ENCODE peak calls at places on chromosomes 16 and 17, in ten cellular contexts. K, Z, J, L, U, T, I, X, M and S are unnamed samples.
A peak's percentile ranks its signal among the peaks of the same experiment; 100 is the strongest.

GRCh38 chr17:67605259-67605912 is 112.3 kb upstream of the NOL11 start:
- DNase-seq in M (peak; percentile 86), T (no peak), Z (no peak), L (peak; percentile 64), J (no peak), U (no peak), X (peak; percentile 17), I (no peak), K (no peak), S (no peak)

GRCh38 chr16:79602615-79603014 is 2.1 kb upstream of the MAF start:
- DNase-seq in U (no peak), J (no peak), Z (no peak), X (no peak), T (no peak), M (no peak), I (no peak), L (no peak), K (no peak), S (no peak)

GRCh38 chr17:81127526-81128177 is 37.7 kb upstream of the PVALEF start:
- DNase-seq in Z (no peak), I (no peak), J (no peak), K (no peak), T (no peak), X (no peak), L (no peak), U (no peak), M (no peak), S (no peak)

GRCh38 chr17:36703860-36704266 is 102.5 kb downstream of the MRM1 start:
- DNase-seq in Z (peak; percentile 33), I (no peak), T (no peak), J (no peak), M (peak; percentile 76), K (no peak), L (peak; percentile 24), X (peak; percentile 20), U (peak; percentile 88), S (no peak)

GRCh38 chr17:21524211-21524591 is 148.0 kb downstream of the KCNJ12 start:
- DNase-seq in I (no peak), X (peak; percentile 45), T (no peak), J (no peak), M (no peak), L (no peak), K (no peak), U (no peak), Z (no peak), S (no peak)

GRCh38 chr17:47866941-47867340 is 16.0 kb upstream of the SP6 start:
- DNase-seq in Z (no peak), X (peak; percentile 40), L (no peak), K (no peak), J (no peak), I (no peak), U (peak; percentile 77), T (no peak), M (no peak), S (no peak)

GRCh38 chr17:7841309-7841621 is 7.2 kb downstream of the KDM6B start:
- DNase-seq in J (no peak), T (no peak), L (no peak), U (peak; percentile 52), K (no peak), Z (no peak), I (no peak), M (no peak), X (no peak), S (no peak)

GRCh38 chr17:41284546-41284945 is 9.0 kb downstream of the KRTAP9-7 start:
- DNase-seq in K (no peak), Z (peak; percentile 27), X (no peak), I (no peak), T (no peak), M (no peak), U (no peak), J (peak; percentile 26), L (no peak), S (peak; percentile 22)

GRCh38 chr16:81804134-81804610 is 25.1 kb downstream of the PLCG2 start:
- DNase-seq in I (no peak), X (no peak), U (no peak), L (no peak), K (no peak), M (no peak), Z (no peak), T (no peak), J (no peak), S (no peak)

GRCh38 chr17:6327007-6327406 is 107.9 kb downstream of the AIPL1 start:
- DNase-seq in L (no peak), T (no peak), K (no peak), Z (peak; percentile 21), J (no peak), X (no peak), U (no peak), I (no peak), M (no peak), S (no peak)

GRCh38 chr16:3961449-3961849 is 80.9 kb upstream of the CREBBP start:
- DNase-seq in Z (peak; percentile 24), K (no peak), I (no peak), M (no peak), L (peak; percentile 54), X (no peak), J (no peak), U (no peak), T (no peak), S (no peak)
- H3K4me3 ChIP-seq in Z (no peak overlapping the region), K (no peak overlapping the region), I (no peak overlapping the region), M (no peak overlapping the region), L (no peak overlapping the region), X (no peak overlapping the region), J (no peak overlapping the region), U (no peak overlapping the region), T (peak overlapping the region; percentile 47), S (no peak overlapping the region)

GRCh38 chr17:57892820-57893595 is 43.2 kb upstream of the MRPS23 start:
- DNase-seq in U (peak; percentile 73), M (peak; percentile 84), Z (peak; percentile 48), X (peak; percentile 100), T (peak; percentile 30), J (peak; percentile 95), K (no peak), L (peak; percentile 90), I (peak; percentile 95), S (peak; percentile 77)
- H3K4me3 ChIP-seq in U (no peak overlapping the region), M (no peak overlapping the region), Z (no peak overlapping the region), X (no peak overlapping the region), T (peak overlapping the region; percentile 28), J (no peak overlapping the region), K (no peak overlapping the region), L (no peak overlapping the region), I (no peak overlapping the region), S (no peak overlapping the region)

DNA sequence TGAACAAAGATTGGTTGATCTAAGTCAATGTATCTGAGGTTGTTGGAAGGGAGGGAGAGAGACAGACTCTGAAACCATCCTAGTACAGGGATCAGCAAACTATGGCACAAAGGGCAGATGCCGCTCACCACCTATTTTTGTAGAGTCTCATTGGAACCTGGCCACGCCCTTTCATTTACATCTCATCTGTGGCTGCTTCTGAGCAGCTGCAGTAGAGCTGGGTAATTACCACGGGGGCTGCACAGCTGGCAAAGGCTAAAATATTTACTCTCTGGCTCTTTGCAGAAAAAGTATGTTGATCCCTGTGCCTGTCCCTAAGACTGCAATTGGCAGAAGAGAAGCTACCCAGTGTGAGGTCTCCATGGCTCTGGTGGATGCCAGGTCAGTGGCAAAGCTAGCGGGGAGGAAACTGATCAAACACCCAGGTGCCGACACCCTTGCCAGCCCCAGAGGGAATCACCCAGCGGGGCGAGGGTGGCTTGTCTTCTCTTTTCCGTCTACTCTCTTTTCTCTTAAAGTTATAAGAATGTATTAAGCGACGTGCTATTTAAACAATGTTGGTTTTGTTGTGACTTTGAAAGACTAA is 14.0 kb downstream of the CEP295NL start:
- DNase-seq in J (no peak), M (no peak), Z (no peak), U (no peak), I (no peak), L (no peak), K (no peak), X (no peak), T (no peak), S (no peak)
- H3K4me3 ChIP-seq in J (no peak overlapping the region), M (no peak overlapping the region), Z (no peak overlapping the region), U (no peak overlapping the region), I (no peak overlapping the region), L (no peak overlapping the region), K (no peak overlapping the region), X (no peak overlapping the region), T (no peak overlapping the region), S (no peak overlapping the region)

DNA sequence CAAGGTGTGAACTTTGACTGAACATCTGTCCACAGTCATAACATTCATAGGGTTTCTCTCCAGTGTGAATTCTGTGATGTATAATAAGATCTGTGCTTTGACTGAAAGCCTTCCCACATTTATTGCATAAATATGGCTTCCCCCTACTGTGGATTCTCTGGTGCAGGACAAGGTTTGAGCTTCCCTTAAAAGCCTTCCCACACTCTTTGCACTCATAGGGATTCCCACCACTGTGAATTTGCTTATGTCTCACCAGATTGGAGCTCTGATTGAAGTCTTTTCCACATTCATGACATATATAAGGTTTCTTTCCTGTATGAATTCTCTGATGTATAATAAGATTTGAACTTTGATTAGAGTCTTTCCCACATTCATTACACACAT is 8.3 kb downstream of the ZNF594 start:
- DNase-seq in M (no peak), J (no peak), U (no peak), X (peak; percentile 4), T (no peak), L (no peak), I (no peak), K (no peak), Z (no peak), S (no peak)
- H3K4me3 ChIP-seq in M (no peak overlapping the region), J (no peak overlapping the region), U (no peak overlapping the region), X (no peak overlapping the region), T (no peak overlapping the region), L (no peak overlapping the region), I (no peak overlapping the region), K (no peak overlapping the region), Z (no peak overlapping the region), S (no peak overlapping the region)

DNA sequence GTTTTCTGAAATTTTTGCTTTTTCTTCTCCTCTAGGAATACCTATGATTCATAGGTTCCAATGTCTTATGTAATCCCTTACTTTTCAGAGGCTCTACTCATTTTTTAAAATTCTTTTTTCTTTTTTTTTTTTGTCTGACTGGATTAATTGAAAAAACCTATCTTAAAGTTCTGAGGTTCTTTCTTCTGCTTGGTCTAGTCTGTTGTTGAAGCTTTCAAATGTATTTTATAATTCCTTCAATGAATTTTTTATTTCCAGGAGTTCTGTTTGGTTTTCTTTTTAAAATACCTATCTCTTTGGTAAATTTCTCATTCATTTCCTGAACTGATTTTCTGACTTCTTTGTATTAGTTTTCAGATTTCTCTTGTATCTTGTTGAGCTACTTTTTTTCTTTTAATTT is 63.9 kb upstream of the ABCC11 start:
- DNase-seq in I (no peak), K (no peak), X (no peak), J (no peak), L (no peak), M (no peak), Z (no peak), U (no peak), T (no peak), S (no peak)
- H3K4me3 ChIP-seq in I (no peak overlapping the region), K (no peak overlapping the region), X (no peak overlapping the region), J (no peak overlapping the region), L (no peak overlapping the region), M (no peak overlapping the region), Z (no peak overlapping the region), U (no peak overlapping the region), T (no peak overlapping the region), S (no peak overlapping the region)

GRCh38 chr16:20903889-20904506 is 3.4 kb downstream of the LYRM1 start:
- DNase-seq in L (no peak), M (no peak), U (no peak), X (no peak), J (no peak), Z (no peak), K (no peak), I (no peak), T (no peak), S (no peak)
- H3K4me3 ChIP-seq in L (no peak overlapping the region), M (no peak overlapping the region), U (no peak overlapping the region), X (no peak overlapping the region), J (no peak overlapping the region), Z (no peak overlapping the region), K (no peak overlapping the region), I (no peak overlapping the region), T (no peak overlapping the region), S (no peak overlapping the region)